ENCODE peak calls at places on chromosome 22, in five cellular contexts. J, L, K, Z and E are unnamed samples.

GRCh38 chr22:46002757-46003270 is 25.9 kb upstream of the WNT7B start:
- DNase-seq in J (no peak), L (no peak), K (no peak), Z (no peak), E (no peak)

GRCh38 chr22:33210129-33210784 is 152.1 kb upstream of the SYN3 start:
- DNase-seq in J (peak), L (no peak), K (peak), Z (peak), E (no peak)

GRCh38 chr22:19622061-19622441 is 92.3 kb upstream of the SEPTIN5 start:
- DNase-seq in J (no peak), L (no peak), K (no peak), Z (no peak), E (no peak)

GRCh38 chr22:39938509-39938908 is 21.7 kb upstream of the TMA7B start:
- DNase-seq in J (peak), L (no peak), K (no peak), Z (no peak), E (no peak)

GRCh38 chr22:41915783-41916493 is 1.1 kb upstream of the SHISA8 start:
- DNase-seq in J (no peak), L (no peak), K (no peak), Z (no peak), E (no peak)

GRCh38 chr22:22670076-22670795 is 25.8 kb downstream of the GGTLC2 start:
- DNase-seq in J (no peak), L (no peak), K (no peak), Z (no peak), E (no peak)

GRCh38 chr22:31106651-31107205 is 640 bp downstream of the SELENOM start:
- DNase-seq in J (no peak), L (peak), K (no peak), Z (no peak), E (no peak)

GRCh38 chr22:46171940-46172339 is 21.6 kb downstream of the PPARA start:
- DNase-seq in J (no peak), L (no peak), K (no peak), Z (no peak), E (no peak)

GRCh38 chr22:26842103-26842502 is 184.7 kb downstream of the MIAT start:
- DNase-seq in J (no peak), L (no peak), K (no peak), Z (no peak), E (no peak)

GRCh38 chr22:46948411-46949144 is 186.1 kb downstream of the TBC1D22A start:
- DNase-seq in J (no peak), L (no peak), K (no peak), Z (no peak), E (no peak)

GRCh38 chr22:44385781-44386180 is 73.0 kb upstream of the SHISAL1 start:
- DNase-seq in J (peak), L (no peak), K (no peak), Z (no peak), E (no peak)

GRCh38 chr22:23841736-23842404 is 3.1 kb upstream of the DERL3 start:
- DNase-seq in J (no peak), L (no peak), K (no peak), Z (no peak), E (no peak)

GRCh38 chr22:20211997-20212753 is 55.9 kb downstream of the RTN4R start:
- DNase-seq in J (no peak), L (no peak), K (no peak), Z (peak), E (no peak)

GRCh38 chr22:38901111-38901641 is 29.2 kb upstream of the CBX6 start:
- DNase-seq in J (no peak), L (no peak), K (no peak), Z (no peak), E (no peak)